ENCODE peak calls at places on chromosomes 11 and 22, in nine cellular contexts. B is GM12878; P is stimulated activated naive CD8-positive, alpha-beta T cell treated with anti-CD3 and anti-CD28 coated beads, Interleukin-15, amount 100 ng/mL, for 72 hours; J is left ventricle myocardium superior; A is SK-N-SH treated with all-trans-retinoic acid at 6 μM for 48 hours; M is gastroesophageal sphincter; W is lung; D is mucosa of descending colon; Z is foreskin keratinocyte. F is an unnamed sample.

GRCh38 chr11:91396243-91397133 is 828.1 kb upstream of the FAT3 start:
- ATAC-seq in D (no peak), W (no peak), A (no peak), P (no peak), Z (no peak), M (no peak), J (no peak), B (no peak), F (no peak)

GRCh38 chr11:113623114-113623513 is 83.0 kb downstream of the TMPRSS5 start:
- ATAC-seq in M (no peak), B (no peak), D (no peak), P (no peak), A (no peak), Z (no peak), J (no peak), W (no peak), F (no peak)

GRCh38 chr22:37258810-37259472 is 14.9 kb upstream of the RAC2 start:
- ATAC-seq in M (no peak), J (no peak), D (no peak), B (peak), Z (no peak), P (no peak), W (no peak), A (no peak), F (no peak)

GRCh38 chr11:58039589-58039988 is 8.8 kb downstream of the OR6Q1 start:
- ATAC-seq in P (no peak), D (no peak), A (no peak), W (no peak), M (no peak), J (no peak), Z (no peak), B (no peak), F (no peak)

GRCh38 chr11:10803676-10804075 is 5.0 kb downstream of the EIF4G2 start:
- ATAC-seq in W (no peak), M (no peak), D (no peak), J (no peak), A (no peak), P (no peak), B (no peak), Z (no peak), F (no peak)

GRCh38 chr22:38879102-38879729 is 7.2 kb upstream of the CBX6 start:
- ATAC-seq in M (no peak), D (no peak), Z (no peak), J (no peak), B (no peak), A (no peak), W (no peak), P (no peak), F (no peak)

GRCh38 chr11:68146704-68147474 is 25.7 kb upstream of the CHKA start:
- ATAC-seq in J (peak), Z (no peak), A (peak), D (peak), B (no peak), P (no peak), W (no peak), M (no peak), F (no peak)

GRCh38 chr22:39713799-39714290 is 143.3 kb downstream of the CACNA1I start:
- ATAC-seq in W (no peak), B (no peak), Z (no peak), M (no peak), A (no peak), D (no peak), P (no peak), J (no peak), F (peak)

GRCh38 chr11:60428517-60428916 is 855 bp upstream of the MS4A5 start:
- ATAC-seq in D (no peak), M (no peak), Z (no peak), B (no peak), P (no peak), W (no peak), A (no peak), J (no peak), F (no peak)

GRCh38 chr11:11620251-11620965 is 1.4 kb downstream of the GALNT18 start:
- ATAC-seq in M (peak), J (peak), A (peak), B (peak), W (peak), P (no peak), Z (peak), D (peak), F (no peak)

GRCh38 chr11:28735511-28735910 is 627.3 kb downstream of the METTL15 start:
- ATAC-seq in D (no peak), J (no peak), W (no peak), B (peak), P (no peak), A (no peak), M (no peak), Z (no peak), F (no peak)

GRCh38 chr11:17314904-17315426 is 36.6 kb upstream of the NCR3LG1 start:
- ATAC-seq in A (no peak), B (no peak), Z (no peak), J (no peak), P (peak), D (no peak), W (no peak), M (no peak), F (no peak)

GRCh38 chr11:62501432-62501891 is 45.1 kb downstream of the AHNAK start:
- ATAC-seq in W (no peak), D (no peak), M (peak), J (peak), P (no peak), B (no peak), Z (no peak), A (no peak), F (no peak)